ENCODE peak calls at places on chromosomes 6 and 20, in seven cellular contexts. I, A, B, V, U, S and K are unnamed samples.
A peak's percentile ranks its signal among the peaks of the same experiment; 100 is the strongest.

GRCh38 chr6:88572449-88573139 is 390.8 kb downstream of the RNGTT start:
- DNase-seq in V (no peak), I (no peak), U (no peak), A (no peak), B (no peak), S (no peak), K (no peak)

GRCh38 chr20:38426006-38426405 is 9.1 kb downstream of the SNHG17 start:
- DNase-seq in S (no peak), U (peak; percentile 84), A (no peak), I (no peak), B (peak; percentile 76), V (no peak), K (no peak)

GRCh38 chr20:46959081-46959692 is 64.5 kb downstream of the EYA2 start:
- DNase-seq in B (peak; percentile 80), S (no peak), A (no peak), I (no peak), U (peak; percentile 36), V (no peak), K (no peak)

GRCh38 chr20:61185841-61186601 is 66.0 kb upstream of the CDH4 start:
- DNase-seq in S (no peak), B (peak; percentile 66), U (peak; percentile 62), A (no peak), I (no peak), V (no peak), K (no peak)

GRCh38 chr6:164247106-164247505 is 832.6 kb downstream of the QKI start:
- DNase-seq in A (no peak), V (no peak), B (no peak), S (no peak), U (no peak), I (no peak), K (no peak)

GRCh38 chr20:51930775-51931174 is 128.5 kb upstream of the SALL4 start:
- DNase-seq in B (no peak), U (peak; percentile 31), V (no peak), A (no peak), I (no peak), S (no peak), K (no peak)

GRCh38 chr20:48448601-48449384 is 379.0 kb downstream of the PREX1 start:
- DNase-seq in A (no peak), S (no peak), U (no peak), I (no peak), V (no peak), B (no peak), K (no peak)

GRCh38 chr6:138772596-138773176 is 883 bp upstream of the CCDC28A start:
- DNase-seq in I (peak; percentile 18), A (no peak), B (no peak), U (no peak), V (no peak), S (no peak), K (no peak)

GRCh38 chr6:4774715-4775590 is 1.3 kb upstream of the CDYL start:
- DNase-seq in B (no peak), U (no peak), S (no peak), V (peak; percentile 59), A (peak; percentile 17), I (no peak), K (no peak)
- TF ChIP-seq POLR2A in B (no peak), U (no peak), S (no peak), V (no peak), A (no peak), I (no peak), K (no peak)

GRCh38 chr6:70903665-70904452 is 53.0 kb downstream of the B3GAT2 start:
- DNase-seq in A (no peak), B (no peak), I (no peak), S (no peak), U (no peak), V (no peak), K (no peak)

GRCh38 chr6:70901324-70901723 is 55.5 kb downstream of the B3GAT2 start:
- DNase-seq in V (no peak), B (no peak), S (no peak), I (no peak), A (no peak), U (no peak), K (no peak)

GRCh38 chr6:70900061-70900460 is 56.8 kb downstream of the B3GAT2 start:
- DNase-seq in B (no peak), S (no peak), U (no peak), I (no peak), A (no peak), V (no peak), K (no peak)

DNA sequence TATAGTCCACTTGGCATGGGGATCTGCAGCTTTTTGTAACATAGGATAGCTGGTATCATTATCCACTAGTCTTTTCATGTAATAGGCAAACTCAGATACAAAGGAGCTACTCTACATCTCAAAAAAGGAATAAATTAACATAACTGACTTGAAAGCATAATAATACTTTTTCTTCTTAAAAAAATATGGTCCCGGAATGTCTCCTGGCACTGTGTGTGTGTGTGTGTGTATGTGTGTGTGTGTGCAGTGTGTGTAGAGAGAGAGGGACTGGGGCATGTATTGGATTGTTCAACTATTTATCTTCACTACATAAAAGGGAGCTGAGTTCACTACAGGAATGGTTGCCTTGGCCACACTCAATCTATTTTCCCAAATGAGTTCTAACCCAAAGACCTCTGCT is 51.2 kb downstream of the B3GAT2 start:
- DNase-seq in A (no peak), U (no peak), I (no peak), S (no peak), B (no peak), V (no peak), K (no peak)
- TF ChIP-seq POLR2A in A (no peak), U (no peak), I (no peak), S (no peak), B (no peak), V (no peak), K (no peak)

DNA sequence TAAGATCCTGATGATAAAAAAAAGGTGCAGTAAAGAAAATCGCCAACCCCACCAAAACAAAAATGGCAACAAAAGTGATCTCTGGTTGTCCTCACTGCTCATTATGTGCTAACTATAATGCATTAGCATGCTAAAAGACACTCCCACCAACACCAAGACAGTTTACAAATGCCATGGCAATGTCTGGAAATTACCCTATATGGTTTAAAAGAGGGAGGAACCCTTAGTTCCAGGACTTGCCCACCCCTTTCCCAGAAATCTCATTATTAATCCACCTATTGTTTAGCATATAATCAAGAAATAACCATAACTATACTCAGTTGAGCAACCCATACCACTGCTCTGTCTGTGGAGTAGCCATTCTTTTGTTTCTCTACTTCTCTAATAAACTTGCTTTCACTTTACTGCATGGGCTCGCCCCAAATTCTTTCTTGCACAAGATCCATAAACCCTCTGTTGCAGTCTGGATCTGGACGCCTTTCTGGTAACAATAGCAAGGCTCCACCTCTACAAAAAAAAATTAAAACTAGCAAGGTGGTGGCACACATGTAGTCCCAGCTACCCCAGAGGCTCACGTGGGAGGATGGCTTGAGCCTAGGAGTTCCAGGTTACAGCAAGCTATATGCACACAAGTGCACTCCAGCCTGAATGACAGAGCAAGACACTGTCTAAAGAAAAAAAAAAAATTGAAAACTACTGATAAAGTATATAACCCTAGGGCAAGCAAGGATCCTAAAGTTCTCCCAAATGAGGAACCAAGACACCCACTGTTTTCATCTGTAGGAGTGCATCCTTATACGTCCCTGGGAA is 278.8 kb upstream of the JARID2 start:
- DNase-seq in B (no peak), S (no peak), U (no peak), A (no peak), V (no peak), I (no peak), K (no peak)
- TF ChIP-seq POLR2A in B (no peak), S (no peak), U (no peak), A (no peak), V (no peak), I (peak; percentile 89), K (peak; percentile 23)

DNA sequence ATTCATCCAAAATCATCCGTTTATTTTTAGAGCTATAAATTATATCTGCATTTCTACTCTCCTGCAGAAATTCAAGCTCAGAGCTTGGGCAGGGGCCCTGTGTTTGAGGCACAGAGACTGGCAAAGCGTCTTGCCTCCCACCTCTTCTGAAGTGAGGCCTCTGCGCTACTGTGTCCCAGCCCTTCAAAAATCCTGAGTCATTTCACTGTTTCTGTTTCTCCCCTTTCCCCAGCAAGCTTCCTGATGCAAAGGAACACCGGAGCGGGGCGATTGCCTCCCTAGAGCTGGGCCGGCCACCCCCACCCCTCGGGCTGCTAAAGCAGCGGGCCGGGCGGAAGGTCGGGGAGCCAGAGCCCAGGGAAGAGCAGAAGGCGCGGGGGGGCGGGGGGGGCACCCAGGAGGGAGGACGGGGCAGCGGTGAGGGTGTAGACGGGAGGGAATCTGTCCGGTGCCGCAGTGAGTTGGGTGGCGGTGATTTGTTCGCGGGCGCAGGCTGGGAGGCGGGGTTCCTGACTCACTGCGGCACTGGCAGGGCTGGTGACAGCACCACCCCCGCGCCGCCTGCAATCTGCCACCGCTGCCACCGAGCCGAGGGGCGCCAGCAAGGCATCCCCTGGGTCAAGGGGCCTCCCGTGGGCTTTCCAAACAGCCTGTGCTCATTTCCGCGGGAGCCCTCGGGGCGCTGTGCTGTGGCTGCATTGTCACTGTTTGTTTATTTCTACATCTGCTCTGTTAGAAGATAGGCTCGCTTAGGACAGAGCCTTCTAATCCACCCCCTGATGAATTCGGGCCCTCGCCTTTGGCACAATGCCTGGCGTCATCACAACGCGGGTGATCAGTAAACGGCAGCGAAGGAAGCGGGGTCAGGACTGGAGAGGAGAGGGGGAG is 46.5 kb upstream of the SNAP25 start:
- DNase-seq in B (peak; percentile 89), I (no peak), S (peak; percentile 27), U (peak; percentile 84), A (no peak), V (peak; percentile 48), K (no peak)
- TF ChIP-seq POLR2A in B (no peak), I (no peak), S (no peak), U (no peak), A (no peak), V (no peak), K (no peak)

GRCh38 chr6:116369540-116370327 is 1.0 kb upstream of the DSE start:
- DNase-seq in U (no peak), A (peak; percentile 18), I (no peak), S (no peak), V (peak; percentile 61), B (no peak), K (no peak)

GRCh38 chr6:116371384-116372209 is 850 bp downstream of the DSE start:
- DNase-seq in I (no peak), V (peak; percentile 75), U (peak; percentile 71), A (peak; percentile 76), S (peak; percentile 81), B (peak; percentile 73), K (peak; percentile 19)

GRCh38 chr6:116370328-116370716 is 425 bp upstream of the DSE start:
- DNase-seq in B (peak; percentile 31), U (no peak), I (no peak), V (peak; percentile 50), A (no peak), S (no peak), K (no peak)

GRCh38 chr6:116373300-116373699 is 2.6 kb downstream of the DSE start:
- DNase-seq in A (no peak), B (no peak), U (no peak), V (no peak), I (no peak), S (no peak), K (no peak)

GRCh38 chr6:116370717-116371383 is at the start of gene DSE:
- DNase-seq in U (peak; percentile 54), V (peak; percentile 90), A (peak; percentile 80), B (peak; percentile 44), I (peak; percentile 52), S (peak; percentile 89), K (peak; percentile 65)
- TF ChIP-seq POLR2A in U (peak; percentile 79), V (peak; percentile 36), A (peak; percentile 85), B (peak; percentile 40), I (no peak), S (peak; percentile 68), K (peak; percentile 57)